ENCODE peak calls at places on chromosomes 12 and 14, in ten cellular contexts. K, C, T, Y, X, F, B, G, R and P are unnamed samples. For H3K36me3, the result is how much of the 10 kb centered on the place peaks cover.

GRCh38 chr12:68617160-68617926 is 6.6 kb downstream of the RAP1B start:
- DNase-seq in X (no peak), G (no peak), B (no peak), Y (no peak), R (no peak), K (no peak), F (no peak), T (no peak), C (peak), P (no peak)

GRCh38 chr14:76498536-76498935 is 122.6 kb downstream of the ESRRB start:
- DNase-seq in Y (no peak), X (no peak), B (no peak), K (no peak), R (peak), G (no peak), F (no peak), C (no peak), T (no peak), P (no peak)

GRCh38 chr12:7190268-7191055 is 976 bp downstream of the PEX5 start:
- DNase-seq in K (peak), X (peak), C (peak), F (peak), R (no peak), G (peak), Y (peak), B (peak), T (no peak), P (peak)

GRCh38 chr12:105774037-105774436 is 364.7 kb downstream of the NUAK1 start:
- DNase-seq in B (no peak), Y (no peak), F (no peak), C (no peak), K (no peak), R (no peak), G (no peak), T (no peak), X (no peak), P (no peak)

GRCh38 chr14:106268013-106268727 is 741.8 kb downstream of the TMEM121 start:
- DNase-seq in X (no peak), R (no peak), Y (peak), K (peak), T (peak), C (no peak), G (peak), F (no peak), B (no peak), P (no peak)

GRCh38 chr14:35600253-35600652 is 66.3 kb downstream of the INSM2 start:
- DNase-seq in G (no peak), F (no peak), C (no peak), K (no peak), Y (no peak), T (no peak), X (no peak), R (no peak), B (no peak), P (no peak)

GRCh38 chr12:108701779-108702435 is 29.4 kb downstream of the CORO1C start:
- DNase-seq in G (no peak), Y (no peak), K (no peak), B (no peak), R (no peak), F (peak), X (no peak), C (no peak), T (no peak), P (no peak)

GRCh38 chr14:103512701-103513611 is 9.7 kb downstream of the CKB start:
- DNase-seq in G (peak), X (peak), Y (no peak), F (no peak), B (peak), T (no peak), C (peak), R (peak), K (peak), P (peak)

GRCh38 chr14:53006931-53007330 is 56.1 kb upstream of the FERMT2 start:
- DNase-seq in G (no peak), T (no peak), Y (no peak), C (no peak), K (no peak), R (no peak), F (no peak), B (no peak), X (no peak), P (no peak)

GRCh38 chr12:116459011-116459410 is 100.2 kb upstream of the MAP1LC3B2 start:
- DNase-seq in R (no peak), T (no peak), K (no peak), C (no peak), X (no peak), F (no peak), B (no peak), G (no peak), Y (no peak), P (no peak)

GRCh38 chr12:65466906-65467305 is 188.4 kb downstream of the MSRB3 start:
- DNase-seq in R (no peak), G (no peak), X (no peak), K (no peak), Y (no peak), C (peak), F (no peak), T (no peak), B (no peak), P (no peak)

GRCh38 chr14:55000381-55000780 is 26.5 kb downstream of the WDHD1 start:
- DNase-seq in K (no peak), Y (no peak), X (no peak), R (no peak), G (no peak), F (no peak), C (peak), B (no peak), T (no peak), P (no peak)

GRCh38 chr14:103755060-103755459 is 39.5 kb downstream of the ZFYVE21 start:
- DNase-seq in B (no peak), K (no peak), Y (no peak), F (no peak), T (no peak), X (no peak), C (no peak), R (no peak), G (no peak), P (no peak)

GRCh38 chr14:89427426-89428162 is 10.6 kb upstream of the FOXN3 start:
- DNase-seq in Y (no peak), B (peak), X (no peak), K (no peak), F (no peak), R (no peak), T (no peak), C (peak), G (no peak), P (peak)

GRCh38 chr14:58082491-58083098 is 69.4 kb downstream of the ARMH4 start:
- DNase-seq in B (peak), F (no peak), T (no peak), Y (no peak), R (no peak), G (no peak), K (no peak), X (no peak), C (peak), P (no peak)

GRCh38 chr14:101151226-101151929 is 247.9 kb upstream of the RTL1 start:
- DNase-seq in F (no peak), C (no peak), T (no peak), X (no peak), G (no peak), R (no peak), K (no peak), Y (no peak), B (no peak), P (no peak)

GRCh38 chr14:92694807-92695206 is 53.6 kb downstream of the LGMN start:
- DNase-seq in C (no peak), X (no peak), K (no peak), T (no peak), G (no peak), Y (no peak), F (no peak), R (peak), B (no peak), P (no peak)

GRCh38 chr12:41983896-41984295 is 160.8 kb downstream of the GXYLT1 start:
- DNase-seq in Y (no peak), R (no peak), B (no peak), C (no peak), G (no peak), T (no peak), F (no peak), K (no peak), X (no peak), P (no peak)

GRCh38 chr12:99605-100004 is 33.0 kb downstream of the IQSEC3 start:
- DNase-seq in Y (no peak), T (no peak), C (peak), G (no peak), B (peak), R (no peak), X (no peak), K (no peak), F (peak), P (no peak)

GRCh38 chr12:3303410-3304136 is 187.4 kb upstream of the PRMT8 start:
- DNase-seq in B (peak), C (no peak), K (no peak), X (no peak), T (no peak), Y (no peak), G (no peak), R (no peak), F (peak), P (no peak)

GRCh38 chr14:32205984-32206383 is 2.9 kb upstream of the RNU6-8 start:
- DNase-seq in R (no peak), X (no peak), C (no peak), K (no peak), B (no peak), F (no peak), Y (no peak), G (no peak), T (no peak), P (no peak)

GRCh38 chr14:74964787-74965769 is 9.7 kb upstream of the PGF start:
- DNase-seq in K (no peak), C (peak), Y (no peak), B (no peak), F (no peak), X (no peak), R (no peak), T (no peak), G (no peak), P (no peak)

GRCh38 chr14:74400328-74400727 is 25.7 kb downstream of the SYNDIG1L start:
- DNase-seq in R (peak), Y (no peak), K (no peak), G (no peak), T (no peak), F (peak), B (no peak), X (no peak), C (peak), P (no peak)

GRCh38 chr12:91249059-91250055 is 66.7 kb upstream of the DCN start:
- DNase-seq in F (no peak), R (no peak), G (no peak), C (peak), Y (no peak), B (no peak), T (no peak), K (no peak), X (no peak), P (no peak)

GRCh38 chr14:45906257-45906656 is 653.3 kb upstream of the MIS18BP1 start:
- DNase-seq in B (no peak), G (no peak), Y (no peak), F (no peak), T (no peak), R (no peak), X (no peak), K (no peak), C (no peak), P (no peak)

GRCh38 chr14:86683525-86683924 is 1153.6 kb downstream of the FLRT2 start:
- DNase-seq in G (no peak), B (no peak), Y (no peak), K (no peak), X (no peak), T (no peak), F (no peak), R (no peak), C (no peak), P (no peak)

GRCh38 chr14:93951798-93952540 is 24.4 kb downstream of the ASB2 start:
- DNase-seq in F (no peak), C (no peak), K (no peak), G (no peak), B (no peak), Y (no peak), X (no peak), R (no peak), T (no peak), P (no peak)

GRCh38 chr12:51351913-51352532 is 5.5 kb upstream of the CELA1 start:
- DNase-seq in C (peak), B (peak), F (peak), R (no peak), X (no peak), K (peak), T (peak), Y (peak), G (peak), P (no peak)

GRCh38 chr12:27688671-27689070 is 7.6 kb upstream of the REP15 start:
- DNase-seq in T (no peak), C (no peak), G (no peak), X (no peak), R (no peak), B (no peak), K (no peak), Y (no peak), F (no peak), P (no peak)

GRCh38 chr12:27685274-27685673 is 11.0 kb upstream of the REP15 start:
- DNase-seq in R (no peak), Y (no peak), X (no peak), K (no peak), T (no peak), F (no peak), B (no peak), C (no peak), G (no peak), P (no peak)

GRCh38 chr12:27693403-27693802 is 2.8 kb upstream of the REP15 start:
- DNase-seq in C (no peak), T (no peak), R (no peak), X (no peak), B (no peak), G (no peak), Y (no peak), F (no peak), K (no peak), P (no peak)

GRCh38 chr12:27686147-27686546 is 10.1 kb upstream of the REP15 start:
- DNase-seq in R (no peak), T (no peak), B (no peak), F (no peak), G (no peak), K (no peak), X (no peak), C (no peak), Y (no peak), P (no peak)

DNA sequence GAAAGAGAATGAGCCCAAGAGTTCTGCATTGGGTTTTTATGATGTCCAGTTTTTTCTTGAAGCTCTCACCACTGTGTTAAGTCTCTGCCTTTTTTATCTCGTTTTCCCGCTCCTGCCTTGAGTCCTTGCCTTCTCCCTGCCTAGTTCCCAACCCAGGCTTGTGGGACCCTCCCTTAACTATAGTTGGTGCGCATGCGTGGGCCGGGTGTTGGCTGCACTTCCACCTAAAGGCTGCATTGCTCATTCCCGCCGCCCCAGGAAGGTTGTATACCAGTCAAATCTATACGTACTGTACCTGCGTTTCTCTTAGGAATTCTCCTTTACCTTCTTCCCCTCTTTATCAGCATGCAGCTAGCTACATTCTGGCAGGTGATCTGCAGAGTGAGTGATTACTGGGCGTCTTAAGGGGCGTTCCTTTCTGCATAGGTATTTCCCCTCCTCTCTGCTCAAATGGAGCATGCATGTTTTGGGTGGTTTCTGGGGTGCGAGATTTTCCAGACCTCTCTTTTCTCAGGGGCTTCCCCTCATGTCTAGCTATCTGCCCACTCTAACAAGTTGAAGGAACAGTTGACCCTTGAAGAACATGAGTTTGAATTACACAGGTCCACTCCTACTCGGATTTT is 6.6 kb upstream of the REP15 start:
- DNase-seq in T (no peak), Y (no peak), B (no peak), R (no peak), F (no peak), C (no peak), X (no peak), G (no peak), K (no peak), P (no peak)
- H3K27ac ChIP-seq in T (no peak), Y (no peak), B (no peak), R (no peak), F (no peak), C (no peak), X (no peak), G (no peak), K (no peak), P (no peak)

DNA sequence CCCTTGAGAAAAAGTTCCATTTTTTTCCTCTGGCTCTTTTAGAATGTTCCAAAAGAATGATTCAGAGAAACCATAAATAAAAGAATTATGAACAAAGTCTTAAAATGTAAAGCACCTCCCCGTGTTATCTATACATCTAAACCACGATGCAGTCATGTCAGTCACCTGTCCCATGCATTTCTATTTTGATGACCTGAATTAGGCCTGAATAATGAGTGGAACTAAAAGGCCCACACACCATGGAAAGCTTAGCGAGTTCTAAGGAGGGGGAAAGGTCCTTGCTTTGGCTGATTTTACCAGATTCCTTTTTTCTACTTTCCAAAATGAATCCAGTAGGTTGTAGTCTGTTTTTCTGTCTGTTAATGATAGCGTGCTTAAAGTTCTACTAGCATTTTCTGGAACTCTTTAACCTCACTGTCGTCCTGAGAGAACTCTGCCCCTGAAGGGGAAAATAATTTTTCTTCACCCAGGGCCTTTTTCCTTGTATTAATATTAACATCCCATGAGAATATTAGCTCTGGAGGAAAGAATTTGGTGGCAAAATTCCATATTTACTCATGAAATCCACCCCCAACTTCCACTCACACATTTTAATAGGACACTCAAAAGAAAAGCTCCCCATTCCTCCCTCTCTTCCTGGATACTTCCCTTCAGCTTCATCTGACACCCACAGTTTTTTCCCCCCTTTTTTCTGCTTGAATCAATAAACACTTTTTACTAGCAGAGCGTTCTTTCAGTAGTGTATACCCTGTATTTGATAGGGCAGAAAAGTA is 266.3 kb upstream of the DIO2 start:
- DNase-seq in F (no peak), C (peak), T (no peak), K (no peak), R (no peak), Y (no peak), X (no peak), G (no peak), B (no peak), P (no peak)
- H3K36me3 ChIP-seq in F (under half), C (under half), T (under half), K (under half), R (under half), Y (under half), X (under half), G (under half), B (under half), P (under half)

GRCh38 chr12:124327362-124328043 is 32.6 kb downstream of the RFLNA start:
- DNase-seq in T (no peak), K (no peak), Y (no peak), R (no peak), X (no peak), F (no peak), B (no peak), G (no peak), C (no peak), P (no peak)
- H3K27ac ChIP-seq in T (no peak), K (peak), Y (no peak), R (no peak), X (peak), F (peak), B (no peak), G (no peak), C (no peak), P (no peak)

DNA sequence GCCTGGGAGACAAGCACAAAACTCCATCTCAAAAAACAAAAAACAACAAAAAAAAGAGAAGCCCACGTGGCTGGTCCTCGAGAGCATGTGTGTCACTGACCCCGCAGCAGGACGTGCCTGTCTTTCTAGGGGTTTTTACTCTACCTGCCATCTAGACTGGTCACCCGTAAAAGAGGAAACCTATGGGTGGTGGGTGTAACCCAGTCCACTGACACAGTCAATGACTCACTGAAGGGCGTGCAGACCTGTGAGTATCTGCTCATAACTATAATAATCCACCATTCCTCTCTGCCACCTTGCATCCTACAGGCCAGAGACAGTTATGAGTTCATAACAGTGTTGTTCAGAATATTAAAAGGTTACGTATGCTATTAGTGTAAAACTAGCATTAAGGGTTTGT is 4.6 kb downstream of the GOLGA3 start:
- DNase-seq in X (no peak), F (no peak), Y (no peak), K (no peak), B (no peak), R (no peak), G (no peak), C (no peak), T (no peak), P (no peak)
- H3K36me3 ChIP-seq in X (under half), F (under half), Y (under half), K (half or more), B (under half), R (half or more), G (under half), C (under half), T (under half), P (under half)

DNA sequence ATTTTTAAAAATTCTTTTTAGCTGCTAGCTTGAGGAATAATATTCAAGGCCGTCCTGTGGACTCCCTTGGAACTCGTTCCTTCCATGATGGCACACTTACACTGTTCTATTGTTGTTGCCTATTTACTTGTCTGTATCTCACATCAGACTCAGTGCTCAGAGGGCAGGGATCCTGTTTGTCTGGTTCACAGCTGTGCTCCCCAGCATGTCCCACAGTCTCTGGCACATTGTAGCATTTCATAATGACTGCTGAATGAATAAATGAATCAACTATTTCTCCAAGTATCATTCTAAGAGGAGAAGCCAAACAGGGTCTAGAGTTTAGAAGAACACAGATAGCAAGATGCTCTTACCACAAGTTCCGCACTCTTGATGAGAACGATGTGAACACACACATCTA is 48.0 kb downstream of the NTN4 start:
- DNase-seq in F (no peak), C (no peak), B (no peak), Y (no peak), G (no peak), K (no peak), T (no peak), R (no peak), X (no peak), P (peak)
- H3K27ac ChIP-seq in F (no peak), C (no peak), B (no peak), Y (no peak), G (no peak), K (no peak), T (no peak), R (no peak), X (no peak), P (no peak)

DNA sequence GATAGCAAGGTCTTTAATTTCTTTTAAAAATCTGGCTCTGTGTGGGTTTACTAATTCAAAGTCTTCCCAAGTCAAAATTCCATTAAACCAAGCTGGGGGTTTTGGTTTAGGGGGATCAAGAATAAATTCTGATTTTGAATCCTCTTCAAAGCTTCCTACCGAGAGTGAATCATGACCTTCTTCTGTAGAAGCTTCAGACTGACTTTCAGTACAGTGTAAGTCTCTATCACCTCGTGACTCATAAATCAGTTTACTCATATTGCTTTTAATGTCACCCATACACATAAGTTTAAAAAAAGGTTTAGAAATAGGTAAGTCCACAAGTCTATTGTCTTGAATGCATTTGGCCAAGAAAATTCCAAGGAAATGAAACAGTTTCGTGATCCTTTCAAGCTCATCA is 80.6 kb upstream of the STRN3 start:
- DNase-seq in B (no peak), C (no peak), Y (no peak), R (no peak), G (no peak), X (no peak), K (no peak), T (no peak), F (no peak), P (no peak)
- H3K36me3 ChIP-seq in B (half or more), C (under half), Y (under half), R (half or more), G (under half), X (half or more), K (half or more), T (under half), F (half or more), P (under half)